ENCODE peak calls at places on chromosomes 11 and 22, in seven cellular contexts. One of them, this sample, is unnamed.

GRCh38 chr22:20131593-20131855 is at the start of gene ZDHHC8:
- DNase-seq in right cardiac atrium: peak
- DNase-seq in adrenal gland: no peak
- DNase-seq in GM23338: no peak
- DNase-seq in gastrocnemius medialis: no peak
- DNase-seq in left ventricle myocardium inferior: peak
- DNase-seq in IMR-90: no peak
- DNase-seq in this sample: no peak

GRCh38 chr22:39727541-39727940 is 157.0 kb downstream of the CACNA1I start:
- DNase-seq in gastrocnemius medialis: no peak
- DNase-seq in IMR-90: peak
- DNase-seq in right cardiac atrium: no peak
- DNase-seq in adrenal gland: no peak
- DNase-seq in left ventricle myocardium inferior: no peak
- DNase-seq in GM23338: no peak
- DNase-seq in this sample: no peak

GRCh38 chr11:107655607-107656006 is 56.2 kb downstream of the SLN start:
- DNase-seq in gastrocnemius medialis: no peak
- DNase-seq in left ventricle myocardium inferior: no peak
- DNase-seq in adrenal gland: no peak
- DNase-seq in GM23338: no peak
- DNase-seq in IMR-90: no peak
- DNase-seq in right cardiac atrium: no peak
- DNase-seq in this sample: no peak

GRCh38 chr22:23269441-23270211 is 89.3 kb downstream of the BCR start:
- DNase-seq in GM23338: peak
- DNase-seq in gastrocnemius medialis: no peak
- DNase-seq in left ventricle myocardium inferior: no peak
- DNase-seq in IMR-90: no peak
- DNase-seq in right cardiac atrium: no peak
- DNase-seq in adrenal gland: no peak
- DNase-seq in this sample: no peak

GRCh38 chr11:130219148-130219547 is 59.6 kb downstream of the ST14 start:
- DNase-seq in gastrocnemius medialis: no peak
- DNase-seq in left ventricle myocardium inferior: no peak
- DNase-seq in IMR-90: no peak
- DNase-seq in GM23338: no peak
- DNase-seq in right cardiac atrium: no peak
- DNase-seq in adrenal gland: no peak
- DNase-seq in this sample: no peak

GRCh38 chr11:78241475-78241874 is 52.8 kb downstream of the USP35 start:
- DNase-seq in left ventricle myocardium inferior: no peak
- DNase-seq in gastrocnemius medialis: no peak
- DNase-seq in GM23338: no peak
- DNase-seq in adrenal gland: no peak
- DNase-seq in right cardiac atrium: no peak
- DNase-seq in IMR-90: no peak
- DNase-seq in this sample: no peak

GRCh38 chr11:26550022-26550421 is 22.0 kb downstream of the MUC15 start:
- DNase-seq in GM23338: no peak
- DNase-seq in right cardiac atrium: no peak
- DNase-seq in adrenal gland: no peak
- DNase-seq in left ventricle myocardium inferior: no peak
- DNase-seq in IMR-90: no peak
- DNase-seq in gastrocnemius medialis: no peak
- DNase-seq in this sample: no peak

GRCh38 chr11:75371930-75372876 is 20.7 kb upstream of the ARRB1 start:
- DNase-seq in IMR-90: no peak
- DNase-seq in right cardiac atrium: no peak
- DNase-seq in adrenal gland: no peak
- DNase-seq in gastrocnemius medialis: no peak
- DNase-seq in GM23338: no peak
- DNase-seq in left ventricle myocardium inferior: no peak
- DNase-seq in this sample: no peak

GRCh38 chr11:27207025-27207650 is 155.9 kb downstream of the CCDC34 start:
- DNase-seq in IMR-90: no peak
- DNase-seq in left ventricle myocardium inferior: no peak
- DNase-seq in gastrocnemius medialis: no peak
- DNase-seq in GM23338: no peak
- DNase-seq in right cardiac atrium: no peak
- DNase-seq in adrenal gland: no peak
- DNase-seq in this sample: no peak

GRCh38 chr11:74055938-74056337 is 47.1 kb upstream of the UCP3 start:
- DNase-seq in left ventricle myocardium inferior: no peak
- DNase-seq in GM23338: no peak
- DNase-seq in gastrocnemius medialis: peak
- DNase-seq in right cardiac atrium: no peak
- DNase-seq in IMR-90: peak
- DNase-seq in adrenal gland: no peak
- DNase-seq in this sample: no peak

GRCh38 chr11:95863486-95864140 is 60.3 kb downstream of the MTMR2 start:
- DNase-seq in IMR-90: peak
- DNase-seq in gastrocnemius medialis: no peak
- DNase-seq in adrenal gland: no peak
- DNase-seq in right cardiac atrium: no peak
- DNase-seq in GM23338: no peak
- DNase-seq in left ventricle myocardium inferior: no peak
- DNase-seq in this sample: no peak

GRCh38 chr11:447923-448731 is 2.0 kb upstream of the PTDSS2 start:
- DNase-seq in IMR-90: peak
- DNase-seq in right cardiac atrium: peak
- DNase-seq in adrenal gland: peak
- DNase-seq in GM23338: peak
- DNase-seq in left ventricle myocardium inferior: peak
- DNase-seq in gastrocnemius medialis: peak
- DNase-seq in this sample: peak

GRCh38 chr22:27212617-27213177 is 555.3 kb downstream of the MIAT start:
- DNase-seq in GM23338: no peak
- DNase-seq in adrenal gland: peak
- DNase-seq in IMR-90: peak
- DNase-seq in gastrocnemius medialis: peak
- DNase-seq in right cardiac atrium: peak
- DNase-seq in left ventricle myocardium inferior: peak
- DNase-seq in this sample: no peak

GRCh38 chr11:131136476-131136875 is 220.2 kb upstream of the SNX19 start:
- DNase-seq in GM23338: no peak
- DNase-seq in adrenal gland: no peak
- DNase-seq in right cardiac atrium: no peak
- DNase-seq in left ventricle myocardium inferior: no peak
- DNase-seq in gastrocnemius medialis: no peak
- DNase-seq in IMR-90: peak
- DNase-seq in this sample: no peak

GRCh38 chr11:2562181-2562581 is 117.4 kb downstream of the KCNQ1 start:
- DNase-seq in gastrocnemius medialis: no peak
- DNase-seq in left ventricle myocardium inferior: peak
- DNase-seq in right cardiac atrium: peak
- DNase-seq in GM23338: no peak
- DNase-seq in adrenal gland: peak
- DNase-seq in IMR-90: no peak
- DNase-seq in this sample: peak

GRCh38 chr11:6855971-6856542 is 6.8 kb upstream of the OR10A2 start:
- DNase-seq in right cardiac atrium: no peak
- DNase-seq in IMR-90: peak
- DNase-seq in gastrocnemius medialis: no peak
- DNase-seq in adrenal gland: peak
- DNase-seq in GM23338: no peak
- DNase-seq in left ventricle myocardium inferior: no peak
- DNase-seq in this sample: no peak

GRCh38 chr22:31867386-31868153 is 76.8 kb upstream of the YWHAH start:
- DNase-seq in adrenal gland: no peak
- DNase-seq in IMR-90: no peak
- DNase-seq in gastrocnemius medialis: no peak
- DNase-seq in left ventricle myocardium inferior: no peak
- DNase-seq in GM23338: peak
- DNase-seq in right cardiac atrium: no peak
- DNase-seq in this sample: no peak

GRCh38 chr11:22472306-22472705 is 134.1 kb downstream of the SLC17A6 start:
- DNase-seq in IMR-90: peak
- DNase-seq in right cardiac atrium: no peak
- DNase-seq in left ventricle myocardium inferior: no peak
- DNase-seq in GM23338: peak
- DNase-seq in adrenal gland: no peak
- DNase-seq in gastrocnemius medialis: no peak
- DNase-seq in this sample: no peak

GRCh38 chr22:46042786-46043185 is 65.8 kb upstream of the WNT7B start:
- DNase-seq in adrenal gland: peak
- DNase-seq in right cardiac atrium: peak
- DNase-seq in left ventricle myocardium inferior: peak
- DNase-seq in IMR-90: peak
- DNase-seq in GM23338: no peak
- DNase-seq in gastrocnemius medialis: peak
- DNase-seq in this sample: peak

GRCh38 chr11:117175781-117176180 is 2.8 kb upstream of the SIDT2 start:
- DNase-seq in adrenal gland: no peak
- DNase-seq in gastrocnemius medialis: no peak
- DNase-seq in left ventricle myocardium inferior: no peak
- DNase-seq in IMR-90: no peak
- DNase-seq in right cardiac atrium: no peak
- DNase-seq in GM23338: no peak
- DNase-seq in this sample: no peak
- H3K27ac ChIP-seq in adrenal gland: no peak
- H3K27ac ChIP-seq in gastrocnemius medialis: no peak
- H3K27ac ChIP-seq in left ventricle myocardium inferior: no peak
- H3K27ac ChIP-seq in IMR-90: no peak
- H3K27ac ChIP-seq in right cardiac atrium: no peak
- H3K27ac ChIP-seq in GM23338: no peak
- H3K27ac ChIP-seq in this sample: no peak

GRCh38 chr11:71247551-71248250 is 4.7 kb downstream of the SHANK2 start:
- DNase-seq in IMR-90: no peak
- DNase-seq in GM23338: peak
- DNase-seq in right cardiac atrium: peak
- DNase-seq in left ventricle myocardium inferior: peak
- DNase-seq in gastrocnemius medialis: no peak
- DNase-seq in adrenal gland: no peak
- DNase-seq in this sample: no peak
- H3K27ac ChIP-seq in IMR-90: no peak
- H3K27ac ChIP-seq in GM23338: peak
- H3K27ac ChIP-seq in right cardiac atrium: no peak
- H3K27ac ChIP-seq in left ventricle myocardium inferior: no peak
- H3K27ac ChIP-seq in gastrocnemius medialis: no peak
- H3K27ac ChIP-seq in adrenal gland: no peak
- H3K27ac ChIP-seq in this sample: no peak

GRCh38 chr11:128502736-128503135 is 84.6 kb downstream of the ETS1 start:
- DNase-seq in IMR-90: peak
- DNase-seq in adrenal gland: no peak
- DNase-seq in right cardiac atrium: no peak
- DNase-seq in left ventricle myocardium inferior: no peak
- DNase-seq in gastrocnemius medialis: no peak
- DNase-seq in GM23338: no peak
- DNase-seq in this sample: no peak

GRCh38 chr11:128504489-128504888 is 82.9 kb downstream of the ETS1 start:
- DNase-seq in adrenal gland: no peak
- DNase-seq in gastrocnemius medialis: no peak
- DNase-seq in left ventricle myocardium inferior: no peak
- DNase-seq in IMR-90: no peak
- DNase-seq in right cardiac atrium: no peak
- DNase-seq in GM23338: no peak
- DNase-seq in this sample: no peak

GRCh38 chr11:128501576-128502549 is 85.5 kb downstream of the ETS1 start:
- DNase-seq in adrenal gland: peak
- DNase-seq in right cardiac atrium: no peak
- DNase-seq in IMR-90: peak
- DNase-seq in left ventricle myocardium inferior: peak
- DNase-seq in GM23338: no peak
- DNase-seq in gastrocnemius medialis: peak
- DNase-seq in this sample: no peak

GRCh38 chr11:128505449-128506058 is 81.8 kb downstream of the ETS1 start:
- DNase-seq in adrenal gland: no peak
- DNase-seq in IMR-90: no peak
- DNase-seq in GM23338: no peak
- DNase-seq in right cardiac atrium: no peak
- DNase-seq in left ventricle myocardium inferior: no peak
- DNase-seq in gastrocnemius medialis: no peak
- DNase-seq in this sample: no peak

DNA sequence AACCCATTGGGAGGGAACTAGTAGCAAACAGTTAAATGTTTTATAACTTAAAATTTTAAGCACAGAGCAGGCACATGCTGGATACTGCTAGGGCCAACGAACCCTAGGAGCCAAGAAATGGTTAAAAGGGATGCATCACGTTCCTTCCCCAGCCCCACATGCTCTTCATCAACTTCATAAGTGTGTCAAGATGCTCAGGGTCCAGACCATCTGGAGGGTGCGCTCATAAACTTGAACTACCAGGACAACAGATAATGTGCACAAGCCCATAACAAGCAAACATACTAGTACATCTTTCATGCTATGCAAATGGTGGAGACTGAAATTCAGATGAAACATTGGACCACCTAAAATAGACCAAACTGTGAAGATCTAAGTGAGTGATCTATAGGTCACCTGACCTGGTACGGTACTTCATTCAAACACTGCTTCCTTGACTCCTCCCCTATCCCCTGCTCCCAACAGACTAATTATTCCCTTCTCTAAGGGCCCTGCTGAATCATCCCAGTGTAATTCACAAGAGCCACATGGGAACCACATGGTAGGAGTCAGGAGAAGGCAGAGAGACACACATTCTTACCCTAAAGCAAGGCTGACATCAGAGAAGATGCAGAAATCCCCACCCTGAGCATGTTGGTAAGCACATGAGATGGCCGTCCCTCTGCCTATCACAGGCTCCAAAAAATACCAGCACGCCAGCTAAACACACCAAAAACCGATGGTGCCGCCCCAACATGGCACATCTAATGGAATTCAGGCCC is 83.9 kb downstream of the ETS1 start:
- DNase-seq in left ventricle myocardium inferior: no peak
- DNase-seq in IMR-90: peak
- DNase-seq in right cardiac atrium: no peak
- DNase-seq in gastrocnemius medialis: no peak
- DNase-seq in GM23338: no peak
- DNase-seq in adrenal gland: no peak
- DNase-seq in this sample: no peak
- H3K27ac ChIP-seq in left ventricle myocardium inferior: peak
- H3K27ac ChIP-seq in IMR-90: peak
- H3K27ac ChIP-seq in right cardiac atrium: peak
- H3K27ac ChIP-seq in gastrocnemius medialis: peak
- H3K27ac ChIP-seq in GM23338: no peak
- H3K27ac ChIP-seq in adrenal gland: no peak
- H3K27ac ChIP-seq in this sample: no peak

GRCh38 chr22:38489142-38489541 is 17.0 kb downstream of the DDX17 start:
- DNase-seq in GM23338: no peak
- DNase-seq in adrenal gland: no peak
- DNase-seq in right cardiac atrium: no peak
- DNase-seq in gastrocnemius medialis: no peak
- DNase-seq in left ventricle myocardium inferior: no peak
- DNase-seq in IMR-90: no peak
- DNase-seq in this sample: no peak

GRCh38 chr22:38491707-38492348 is 14.3 kb downstream of the DDX17 start:
- DNase-seq in left ventricle myocardium inferior: no peak
- DNase-seq in GM23338: no peak
- DNase-seq in gastrocnemius medialis: no peak
- DNase-seq in right cardiac atrium: no peak
- DNase-seq in adrenal gland: no peak
- DNase-seq in IMR-90: peak
- DNase-seq in this sample: no peak

GRCh38 chr22:38490915-38491314 is 15.2 kb downstream of the DDX17 start:
- DNase-seq in IMR-90: peak
- DNase-seq in gastrocnemius medialis: no peak
- DNase-seq in left ventricle myocardium inferior: peak
- DNase-seq in GM23338: no peak
- DNase-seq in right cardiac atrium: peak
- DNase-seq in adrenal gland: peak
- DNase-seq in this sample: no peak

GRCh38 chr22:38489561-38490133 is 16.5 kb downstream of the DDX17 start:
- DNase-seq in IMR-90: no peak
- DNase-seq in adrenal gland: no peak
- DNase-seq in right cardiac atrium: no peak
- DNase-seq in left ventricle myocardium inferior: no peak
- DNase-seq in GM23338: no peak
- DNase-seq in gastrocnemius medialis: no peak
- DNase-seq in this sample: no peak

GRCh38 chr22:38490475-38490874 is 15.6 kb downstream of the DDX17 start:
- DNase-seq in GM23338: no peak
- DNase-seq in left ventricle myocardium inferior: no peak
- DNase-seq in IMR-90: no peak
- DNase-seq in gastrocnemius medialis: no peak
- DNase-seq in right cardiac atrium: no peak
- DNase-seq in adrenal gland: no peak
- DNase-seq in this sample: no peak
- H3K27ac ChIP-seq in GM23338: peak
- H3K27ac ChIP-seq in left ventricle myocardium inferior: peak
- H3K27ac ChIP-seq in IMR-90: peak
- H3K27ac ChIP-seq in gastrocnemius medialis: peak
- H3K27ac ChIP-seq in right cardiac atrium: peak
- H3K27ac ChIP-seq in adrenal gland: no peak
- H3K27ac ChIP-seq in this sample: no peak